ENCODE peak calls at places on chromosomes 1 and 21, in eight cellular contexts. One of them, this sample, is unnamed. For H3K4me1, the result is how much of the 10 kb centered on the place peaks cover.

GRCh38 chr1:16120411-16120810 is 35.5 kb downstream of the EPHA2 start:
- DNase-seq in SJSA1: no peak
- DNase-seq in IMR-90: no peak
- DNase-seq in heart right ventricle: no peak
- DNase-seq in fibroblast of lung: no peak
- DNase-seq in CD8-positive, alpha-beta memory T cell: no peak
- DNase-seq in H1: no peak
- DNase-seq in neural progenitor cell: no peak
- DNase-seq in this sample: no peak

GRCh38 chr21:38170283-38170682 is 86.5 kb upstream of the KCNJ15 start:
- DNase-seq in fibroblast of lung: peak
- DNase-seq in IMR-90: peak
- DNase-seq in SJSA1: peak
- DNase-seq in heart right ventricle: peak
- DNase-seq in CD8-positive, alpha-beta memory T cell: no peak
- DNase-seq in neural progenitor cell: peak
- DNase-seq in H1: peak
- DNase-seq in this sample: no peak

GRCh38 chr1:169321539-169321938 is 46.1 kb downstream of the NME7 start:
- DNase-seq in fibroblast of lung: peak
- DNase-seq in H1: no peak
- DNase-seq in neural progenitor cell: no peak
- DNase-seq in CD8-positive, alpha-beta memory T cell: no peak
- DNase-seq in heart right ventricle: no peak
- DNase-seq in SJSA1: no peak
- DNase-seq in IMR-90: peak
- DNase-seq in this sample: no peak

GRCh38 chr1:89356658-89357400 is 7.0 kb upstream of the GBP6 start:
- DNase-seq in neural progenitor cell: no peak
- DNase-seq in fibroblast of lung: peak
- DNase-seq in IMR-90: peak
- DNase-seq in H1: no peak
- DNase-seq in SJSA1: no peak
- DNase-seq in heart right ventricle: no peak
- DNase-seq in CD8-positive, alpha-beta memory T cell: no peak
- DNase-seq in this sample: no peak

GRCh38 chr1:143718021-143718420 is 253.8 kb downstream of the FAM72C start:
- DNase-seq in heart right ventricle: no peak
- DNase-seq in fibroblast of lung: no peak
- DNase-seq in IMR-90: no peak
- DNase-seq in CD8-positive, alpha-beta memory T cell: no peak
- DNase-seq in SJSA1: no peak
- DNase-seq in neural progenitor cell: no peak
- DNase-seq in H1: no peak
- DNase-seq in this sample: no peak

GRCh38 chr1:58983159-58983558 is 199.3 kb upstream of the JUN start:
- DNase-seq in IMR-90: peak
- DNase-seq in H1: no peak
- DNase-seq in CD8-positive, alpha-beta memory T cell: no peak
- DNase-seq in SJSA1: no peak
- DNase-seq in heart right ventricle: no peak
- DNase-seq in fibroblast of lung: no peak
- DNase-seq in neural progenitor cell: no peak
- DNase-seq in this sample: no peak

GRCh38 chr1:207089627-207090265 is 1.1 kb downstream of the C4BPB start:
- DNase-seq in H1: no peak
- DNase-seq in IMR-90: no peak
- DNase-seq in fibroblast of lung: no peak
- DNase-seq in heart right ventricle: no peak
- DNase-seq in neural progenitor cell: no peak
- DNase-seq in CD8-positive, alpha-beta memory T cell: no peak
- DNase-seq in SJSA1: peak
- DNase-seq in this sample: no peak

GRCh38 chr1:61348025-61348665 is 265.8 kb downstream of the NFIA start:
- DNase-seq in H1: no peak
- DNase-seq in IMR-90: no peak
- DNase-seq in fibroblast of lung: no peak
- DNase-seq in heart right ventricle: no peak
- DNase-seq in neural progenitor cell: no peak
- DNase-seq in SJSA1: no peak
- DNase-seq in CD8-positive, alpha-beta memory T cell: no peak
- DNase-seq in this sample: no peak

GRCh38 chr1:203765029-203765837 is at the start of gene LAX1:
- DNase-seq in SJSA1: no peak
- DNase-seq in heart right ventricle: no peak
- DNase-seq in fibroblast of lung: no peak
- DNase-seq in IMR-90: no peak
- DNase-seq in H1: no peak
- DNase-seq in CD8-positive, alpha-beta memory T cell: peak
- DNase-seq in neural progenitor cell: no peak
- DNase-seq in this sample: no peak

GRCh38 chr1:47682198-47682597 is 244.4 kb downstream of the FOXD2 start:
- DNase-seq in fibroblast of lung: no peak
- DNase-seq in IMR-90: no peak
- DNase-seq in neural progenitor cell: no peak
- DNase-seq in H1: no peak
- DNase-seq in heart right ventricle: no peak
- DNase-seq in CD8-positive, alpha-beta memory T cell: no peak
- DNase-seq in SJSA1: no peak
- DNase-seq in this sample: no peak

GRCh38 chr1:183148599-183148998 is 37.5 kb upstream of the LAMC2 start:
- DNase-seq in SJSA1: no peak
- DNase-seq in H1: no peak
- DNase-seq in neural progenitor cell: no peak
- DNase-seq in heart right ventricle: no peak
- DNase-seq in CD8-positive, alpha-beta memory T cell: no peak
- DNase-seq in IMR-90: peak
- DNase-seq in fibroblast of lung: peak
- DNase-seq in this sample: no peak

GRCh38 chr1:161061419-161061818 is 8.3 kb downstream of the ARHGAP30 start:
- DNase-seq in H1: no peak
- DNase-seq in SJSA1: no peak
- DNase-seq in CD8-positive, alpha-beta memory T cell: no peak
- DNase-seq in IMR-90: no peak
- DNase-seq in fibroblast of lung: no peak
- DNase-seq in heart right ventricle: no peak
- DNase-seq in neural progenitor cell: no peak
- DNase-seq in this sample: no peak

GRCh38 chr21:29250642-29251041 is 48.1 kb upstream of the BACH1 start:
- DNase-seq in CD8-positive, alpha-beta memory T cell: no peak
- DNase-seq in neural progenitor cell: no peak
- DNase-seq in IMR-90: no peak
- DNase-seq in heart right ventricle: no peak
- DNase-seq in fibroblast of lung: no peak
- DNase-seq in H1: no peak
- DNase-seq in SJSA1: no peak
- DNase-seq in this sample: no peak

GRCh38 chr1:233022246-233022645 is 71.8 kb downstream of the NTPCR start:
- DNase-seq in heart right ventricle: no peak
- DNase-seq in H1: no peak
- DNase-seq in CD8-positive, alpha-beta memory T cell: no peak
- DNase-seq in SJSA1: no peak
- DNase-seq in neural progenitor cell: no peak
- DNase-seq in fibroblast of lung: no peak
- DNase-seq in IMR-90: no peak
- DNase-seq in this sample: no peak

GRCh38 chr1:182060877-182061276 is 635 bp downstream of the ZNF648 start:
- DNase-seq in CD8-positive, alpha-beta memory T cell: no peak
- DNase-seq in IMR-90: no peak
- DNase-seq in heart right ventricle: no peak
- DNase-seq in SJSA1: no peak
- DNase-seq in neural progenitor cell: no peak
- DNase-seq in fibroblast of lung: no peak
- DNase-seq in H1: no peak
- DNase-seq in this sample: no peak

GRCh38 chr1:84366786-84367185 is 31.5 kb upstream of the DNASE2B start:
- DNase-seq in H1: no peak
- DNase-seq in SJSA1: no peak
- DNase-seq in heart right ventricle: no peak
- DNase-seq in fibroblast of lung: peak
- DNase-seq in IMR-90: peak
- DNase-seq in neural progenitor cell: no peak
- DNase-seq in CD8-positive, alpha-beta memory T cell: no peak
- DNase-seq in this sample: no peak

GRCh38 chr1:88983791-88984552 is 8.5 kb downstream of the KYAT3 start:
- DNase-seq in neural progenitor cell: peak
- DNase-seq in fibroblast of lung: peak
- DNase-seq in H1: no peak
- DNase-seq in CD8-positive, alpha-beta memory T cell: peak
- DNase-seq in IMR-90: peak
- DNase-seq in SJSA1: peak
- DNase-seq in heart right ventricle: no peak
- DNase-seq in this sample: no peak

GRCh38 chr1:8364528-8365442 is 46.9 kb downstream of the SLC45A1 start:
- DNase-seq in IMR-90: no peak
- DNase-seq in SJSA1: no peak
- DNase-seq in H1: no peak
- DNase-seq in heart right ventricle: no peak
- DNase-seq in fibroblast of lung: peak
- DNase-seq in neural progenitor cell: no peak
- DNase-seq in CD8-positive, alpha-beta memory T cell: no peak
- DNase-seq in this sample: no peak

GRCh38 chr1:231186356-231187115 is 24.7 kb downstream of the TRIM67 start:
- DNase-seq in SJSA1: no peak
- DNase-seq in IMR-90: no peak
- DNase-seq in fibroblast of lung: no peak
- DNase-seq in heart right ventricle: no peak
- DNase-seq in H1: no peak
- DNase-seq in neural progenitor cell: no peak
- DNase-seq in CD8-positive, alpha-beta memory T cell: no peak
- DNase-seq in this sample: no peak

GRCh38 chr21:46171996-46172862 is 12.0 kb downstream of the SPATC1L start:
- DNase-seq in H1: no peak
- DNase-seq in CD8-positive, alpha-beta memory T cell: peak
- DNase-seq in SJSA1: no peak
- DNase-seq in IMR-90: no peak
- DNase-seq in neural progenitor cell: no peak
- DNase-seq in heart right ventricle: no peak
- DNase-seq in fibroblast of lung: no peak
- DNase-seq in this sample: no peak

DNA sequence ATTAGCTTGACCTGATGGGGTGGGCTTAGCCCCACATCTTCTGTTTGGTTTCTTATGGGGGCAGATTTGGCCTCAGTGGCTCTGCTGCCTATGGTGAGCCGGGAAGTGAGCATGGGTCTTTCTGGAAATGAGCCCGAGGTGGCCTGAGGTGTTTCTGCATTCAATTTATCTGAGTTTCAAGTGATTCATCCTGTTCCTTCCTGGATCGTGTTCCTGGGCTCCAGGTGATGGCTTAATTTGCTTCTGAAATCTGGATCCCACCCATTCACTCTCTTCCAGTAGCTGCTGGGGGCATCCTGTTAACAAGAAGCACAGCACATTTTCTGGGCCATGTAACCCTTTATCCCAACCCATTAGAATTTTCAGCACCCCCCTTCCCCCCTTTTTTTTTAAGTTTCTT is 324.6 kb downstream of the CAMTA1 start:
- DNase-seq in neural progenitor cell: no peak
- DNase-seq in SJSA1: no peak
- DNase-seq in fibroblast of lung: no peak
- DNase-seq in IMR-90: no peak
- DNase-seq in heart right ventricle: no peak
- DNase-seq in H1: no peak
- DNase-seq in CD8-positive, alpha-beta memory T cell: no peak
- DNase-seq in this sample: no peak
- H3K27ac ChIP-seq in neural progenitor cell: no peak
- H3K27ac ChIP-seq in SJSA1: no peak
- H3K27ac ChIP-seq in fibroblast of lung: no peak
- H3K27ac ChIP-seq in IMR-90: no peak
- H3K27ac ChIP-seq in heart right ventricle: no peak
- H3K27ac ChIP-seq in H1: no peak
- H3K27ac ChIP-seq in CD8-positive, alpha-beta memory T cell: no peak
- H3K27ac ChIP-seq in this sample: no peak

DNA sequence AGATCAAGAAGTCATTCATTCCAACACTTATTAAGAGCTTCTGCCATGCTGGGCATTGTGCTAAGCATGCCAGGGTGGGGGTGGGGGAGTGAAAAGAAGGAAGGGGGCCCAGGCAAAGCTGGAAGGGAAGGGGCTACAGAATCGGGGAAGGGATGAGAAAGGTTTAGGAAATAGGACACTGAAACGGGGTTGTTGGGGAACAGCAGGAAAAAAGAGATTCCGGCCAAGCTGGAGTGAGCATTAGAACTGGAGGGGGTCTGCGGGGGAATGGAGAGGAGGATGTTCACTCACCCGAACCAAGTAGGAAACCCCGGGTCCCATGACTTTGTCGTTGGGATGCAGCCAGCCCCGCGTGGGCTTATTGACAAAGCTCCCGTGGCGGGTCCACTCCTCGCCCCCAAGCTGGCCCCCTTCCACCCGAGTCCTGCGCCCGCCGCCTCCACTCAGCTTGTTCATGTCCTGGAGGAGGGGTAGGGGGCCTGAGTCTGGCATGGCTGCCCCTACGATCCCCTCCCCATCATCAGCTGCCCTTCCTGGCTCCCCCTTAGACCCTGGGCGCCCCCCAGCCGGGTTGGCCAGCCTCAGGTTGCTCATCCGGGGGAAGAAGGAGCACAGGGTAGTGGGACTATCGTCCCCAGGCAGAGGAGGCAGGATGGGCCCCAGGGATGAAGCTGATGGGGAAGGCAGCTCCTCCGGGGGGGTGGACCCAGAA is 650 bp downstream of the SHC1 start:
- DNase-seq in fibroblast of lung: no peak
- DNase-seq in heart right ventricle: peak
- DNase-seq in SJSA1: no peak
- DNase-seq in IMR-90: no peak
- DNase-seq in neural progenitor cell: peak
- DNase-seq in H1: no peak
- DNase-seq in CD8-positive, alpha-beta memory T cell: peak
- DNase-seq in this sample: no peak
- H3K4me3 ChIP-seq in fibroblast of lung: peak
- H3K4me3 ChIP-seq in heart right ventricle: peak
- H3K4me3 ChIP-seq in SJSA1: peak
- H3K4me3 ChIP-seq in IMR-90: peak
- H3K4me3 ChIP-seq in neural progenitor cell: peak
- H3K4me3 ChIP-seq in H1: peak
- H3K4me3 ChIP-seq in CD8-positive, alpha-beta memory T cell: no peak
- H3K4me3 ChIP-seq in this sample: peak

GRCh38 chr1:226220473-226221189 is 2.8 kb upstream of the MIXL1 start:
- DNase-seq in H1: no peak
- DNase-seq in fibroblast of lung: no peak
- DNase-seq in neural progenitor cell: peak
- DNase-seq in SJSA1: no peak
- DNase-seq in CD8-positive, alpha-beta memory T cell: no peak
- DNase-seq in heart right ventricle: no peak
- DNase-seq in IMR-90: no peak
- DNase-seq in this sample: no peak
- H3K4me1 ChIP-seq in H1: under half
- H3K4me1 ChIP-seq in fibroblast of lung: under half
- H3K4me1 ChIP-seq in neural progenitor cell: under half
- H3K4me1 ChIP-seq in SJSA1: under half
- H3K4me1 ChIP-seq in CD8-positive, alpha-beta memory T cell: under half
- H3K4me1 ChIP-seq in heart right ventricle: under half
- H3K4me1 ChIP-seq in IMR-90: under half
- H3K4me1 ChIP-seq in this sample: under half

DNA sequence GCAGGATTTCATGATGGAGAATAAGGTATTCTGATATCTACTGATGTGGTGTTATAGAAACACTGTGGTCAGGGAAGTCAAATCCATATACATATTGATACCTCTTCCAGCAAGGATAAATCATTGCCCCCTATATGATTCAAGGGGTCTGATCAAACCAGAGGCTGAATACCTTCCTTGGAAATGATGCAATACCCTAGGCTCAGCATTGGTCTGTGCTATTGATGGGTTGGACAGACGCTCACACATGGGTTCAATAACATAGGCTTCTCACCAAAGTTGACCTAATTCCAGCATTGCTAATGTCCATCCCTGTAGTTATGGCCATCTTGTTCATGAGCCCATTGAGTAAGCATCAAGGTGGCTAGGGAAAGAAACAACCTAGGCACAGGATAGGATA is 257.0 kb upstream of the USP24 start:
- DNase-seq in SJSA1: no peak
- DNase-seq in neural progenitor cell: no peak
- DNase-seq in IMR-90: no peak
- DNase-seq in heart right ventricle: no peak
- DNase-seq in fibroblast of lung: no peak
- DNase-seq in H1: no peak
- DNase-seq in CD8-positive, alpha-beta memory T cell: no peak
- DNase-seq in this sample: no peak
- H3K27ac ChIP-seq in SJSA1: no peak
- H3K27ac ChIP-seq in neural progenitor cell: no peak
- H3K27ac ChIP-seq in IMR-90: no peak
- H3K27ac ChIP-seq in heart right ventricle: no peak
- H3K27ac ChIP-seq in fibroblast of lung: no peak
- H3K27ac ChIP-seq in H1: no peak
- H3K27ac ChIP-seq in CD8-positive, alpha-beta memory T cell: no peak
- H3K27ac ChIP-seq in this sample: no peak